ENCODE peak calls at places on chromosomes 7 and 10, in seven cellular contexts. U, K, D, Q, W, M and N are unnamed samples.

GRCh38 chr7:28410628-28411578 is 1.4 kb upstream of the CREB5 start:
- DNase-seq in U (peak; percentile 76), K (peak; percentile 54), D (no peak), Q (peak; percentile 44), W (no peak), M (no peak), N (no peak)

GRCh38 chr7:23234569-23235296 is 11.8 kb upstream of the GPNMB start:
- DNase-seq in U (no peak), K (no peak), D (no peak), Q (no peak), W (no peak), M (no peak), N (no peak)

GRCh38 chr7:141220263-141220662 is 146.4 kb downstream of the TMEM178B start:
- DNase-seq in U (no peak), K (no peak), D (no peak), Q (no peak), W (peak; percentile 12), M (no peak), N (no peak)

GRCh38 chr7:27184342-27185012 is 555 bp downstream of the HOXA11 start:
- DNase-seq in U (peak; percentile 36), K (peak; percentile 51), D (no peak), Q (no peak), W (no peak), M (peak; percentile 21), N (no peak)

GRCh38 chr10:74957199-74958084 is 131.0 kb downstream of the KAT6B start:
- DNase-seq in U (no peak), K (no peak), D (no peak), Q (no peak), W (no peak), M (no peak), N (no peak)

GRCh38 chr10:118871244-118871865 is 116.6 kb upstream of the CACUL1 start:
- DNase-seq in U (peak; percentile 60), K (no peak), D (no peak), Q (no peak), W (no peak), M (no peak), N (no peak)

GRCh38 chr10:65501259-65501658 is 1424.6 kb upstream of the LRRTM3 start:
- DNase-seq in U (peak; percentile 5), K (no peak), D (no peak), Q (no peak), W (peak; percentile 76), M (no peak), N (no peak)

GRCh38 chr10:127743205-127743604 is 6.2 kb downstream of the FOXI2 start:
- DNase-seq in U (no peak), K (no peak), D (no peak), Q (no peak), W (no peak), M (no peak), N (no peak)

GRCh38 chr10:110739811-110740271 is 95.7 kb downstream of the RBM20 start:
- DNase-seq in U (peak; percentile 40), K (no peak), D (no peak), Q (no peak), W (peak; percentile 90), M (no peak), N (no peak)

GRCh38 chr7:12951397-12951801 is 264.0 kb downstream of the ARL4A start:
- DNase-seq in U (peak; percentile 80), K (no peak), D (no peak), Q (no peak), W (no peak), M (no peak), N (no peak)

GRCh38 chr7:85750454-85750949 is 563.6 kb upstream of the SEMA3D start:
- DNase-seq in U (peak; percentile 57), K (no peak), D (peak; percentile 67), Q (peak; percentile 28), W (peak; percentile 36), M (no peak), N (no peak)
- TF ChIP-seq CTCF in U (peak; percentile 88), K (no peak), D (peak; percentile 82), Q (peak; percentile 30), W (peak; percentile 77), M (no peak), N (peak; percentile 59)

DNA sequence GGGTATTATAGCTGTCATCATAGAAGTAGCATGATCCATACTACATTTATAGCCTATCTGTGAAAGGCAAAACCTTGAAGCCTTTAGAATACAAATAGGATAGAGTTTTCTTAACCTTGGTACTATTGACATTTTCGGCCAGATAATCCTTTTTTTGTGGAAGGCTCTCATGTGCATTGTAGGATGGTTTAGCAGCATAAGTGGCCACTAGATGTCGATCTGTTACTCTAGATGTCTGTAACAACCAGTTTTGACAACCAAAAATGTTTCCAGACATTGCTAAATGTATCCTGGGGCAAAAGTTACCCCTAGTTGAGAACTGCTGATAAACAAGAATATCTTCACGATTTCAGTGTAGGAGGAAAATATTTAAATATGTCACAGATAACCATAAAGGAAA is 319.4 kb upstream of the GALNT17 start:
- DNase-seq in U (no peak), K (no peak), D (no peak), Q (no peak), W (peak; percentile 17), M (no peak), N (no peak)
- TF ChIP-seq CTCF in U (peak; percentile 22), K (no peak), D (no peak), Q (no peak), W (peak; percentile 51), M (no peak), N (peak; percentile 30)

GRCh38 chr7:65475734-65476319 is 102.2 kb downstream of the ZNF92 start:
- DNase-seq in U (no peak), K (no peak), D (peak; percentile 5), Q (no peak), W (peak; percentile 93), M (no peak), N (no peak)

GRCh38 chr7:65475040-65475726 is 101.5 kb downstream of the ZNF92 start:
- DNase-seq in U (no peak), K (no peak), D (no peak), Q (no peak), W (no peak), M (no peak), N (no peak)

GRCh38 chr7:65471587-65471986 is 97.9 kb downstream of the ZNF92 start:
- DNase-seq in U (no peak), K (no peak), D (no peak), Q (no peak), W (no peak), M (no peak), N (no peak)

DNA sequence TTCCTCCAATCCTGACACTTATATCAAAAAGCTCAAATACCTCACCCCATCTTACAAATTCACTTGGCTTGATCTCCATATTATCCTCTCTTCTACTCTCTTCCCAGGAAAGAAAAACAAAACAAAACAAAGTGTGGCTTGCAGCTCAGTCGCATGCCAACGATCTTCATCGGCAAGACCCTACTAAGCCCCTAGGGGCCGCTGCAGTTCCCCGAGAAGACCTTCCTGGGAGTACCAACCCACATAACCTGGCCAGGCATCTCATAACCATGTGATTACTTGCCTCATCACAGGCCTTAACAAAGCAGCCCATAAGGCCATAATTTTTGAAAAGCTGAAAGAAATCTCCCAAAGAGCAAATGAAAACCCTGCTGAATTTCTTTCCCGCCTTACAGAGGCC is 103.7 kb downstream of the ZNF92 start:
- DNase-seq in U (peak; percentile 3), K (no peak), D (peak; percentile 22), Q (no peak), W (peak; percentile 25), M (no peak), N (no peak)
- TF ChIP-seq CTCF in U (no peak), K (no peak), D (peak; percentile 35), Q (no peak), W (peak; percentile 40), M (no peak), N (no peak)

DNA sequence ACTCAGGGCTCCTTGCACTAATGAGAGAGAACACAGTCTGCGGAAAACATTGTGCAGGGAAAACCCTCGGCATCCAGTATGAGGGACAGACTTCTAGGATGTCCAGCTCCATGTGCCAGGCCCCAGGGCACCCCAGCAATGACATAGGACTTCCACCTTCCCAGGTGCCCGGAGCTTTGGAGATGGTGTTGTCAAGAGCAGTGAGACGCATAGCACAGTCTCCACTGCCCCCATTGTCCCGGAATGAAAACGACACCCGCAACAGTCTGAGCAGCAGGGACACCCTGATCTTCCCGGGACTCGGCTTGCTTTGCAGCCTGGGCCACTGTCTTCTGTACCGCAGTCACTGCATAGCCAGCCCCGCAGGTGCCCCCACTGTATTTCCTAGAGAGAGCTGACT is 339.2 kb upstream of the ADARB2 start:
- DNase-seq in U (no peak), K (no peak), D (no peak), Q (no peak), W (no peak), M (no peak), N (no peak)
- TF ChIP-seq CTCF in U (no peak), K (no peak), D (no peak), Q (no peak), W (peak; percentile 16), M (no peak), N (no peak)

GRCh38 chr10:80168679-80169380 is 36.3 kb downstream of the PLAC9 start:
- DNase-seq in U (no peak), K (no peak), D (peak; percentile 40), Q (no peak), W (no peak), M (no peak), N (no peak)
- TF ChIP-seq CTCF in U (no peak), K (no peak), D (peak; percentile 49), Q (peak; percentile 22), W (peak; percentile 60), M (no peak), N (no peak)

GRCh38 chr7:130096243-130096827 is 26.0 kb downstream of the KLHDC10 start:
- DNase-seq in U (no peak), K (no peak), D (no peak), Q (no peak), W (no peak), M (no peak), N (no peak)
- TF ChIP-seq CTCF in U (no peak), K (peak; percentile 21), D (no peak), Q (no peak), W (peak; percentile 18), M (peak; percentile 44), N (peak; percentile 62)

DNA sequence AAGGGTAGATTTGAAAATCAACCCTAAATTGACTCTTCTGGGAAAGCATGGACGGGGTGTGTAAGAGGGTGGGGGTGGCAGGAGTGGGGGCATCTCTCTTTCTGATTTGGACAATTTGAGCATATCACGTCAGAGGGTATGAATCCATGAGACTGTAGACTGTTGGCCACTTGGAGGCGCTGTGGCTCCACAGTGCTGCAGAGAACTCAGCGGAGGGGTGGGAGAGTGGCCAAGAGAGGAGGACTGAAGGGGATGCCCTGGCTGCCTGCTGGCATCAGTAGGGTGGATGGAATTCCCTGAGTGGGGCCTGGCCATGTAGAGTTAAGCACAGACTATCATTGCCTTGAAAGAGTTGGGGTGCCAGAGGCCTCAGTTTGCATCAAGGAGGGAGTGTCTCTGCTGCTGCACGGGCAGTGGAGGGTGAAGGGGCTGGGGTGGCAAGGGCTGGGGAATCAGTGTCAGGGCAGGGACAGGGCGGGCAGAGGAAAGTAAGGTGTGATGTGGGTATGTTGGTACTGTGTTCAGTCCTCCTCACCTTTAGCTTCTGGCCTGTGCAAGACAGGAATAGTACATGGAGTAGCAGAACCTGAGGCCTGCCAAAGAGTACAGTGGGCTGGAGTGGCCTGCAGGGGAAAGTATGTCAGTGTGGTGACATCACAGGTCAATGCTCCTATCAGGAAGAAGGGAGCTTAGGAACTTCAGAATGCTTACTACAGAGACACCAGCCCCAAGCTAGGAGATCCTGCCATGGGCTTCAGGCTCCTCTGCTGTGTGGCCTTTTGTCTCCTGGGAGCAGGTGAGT is 133.5 kb upstream of the PRSS58 start:
- DNase-seq in U (no peak), K (no peak), D (peak; percentile 79), Q (no peak), W (no peak), M (no peak), N (no peak)
- TF ChIP-seq CTCF in U (peak; percentile 25), K (no peak), D (peak; percentile 65), Q (no peak), W (peak; percentile 34), M (no peak), N (peak; percentile 40)